ENCODE peak calls at places on chromosomes 13 and 19, in seven cellular contexts. One of them, this sample, is unnamed.

GRCh38 chr19:52691737-52692136 is 43.1 kb downstream of the ZNF611 start:
- DNase-seq in SK-N-SH: no peak
- DNase-seq in HCT116: no peak
- DNase-seq in MM.1S: no peak
- DNase-seq in OCI-LY7: peak
- DNase-seq in PC-3: no peak
- DNase-seq in GM23338: no peak
- DNase-seq in this sample: no peak

GRCh38 chr13:23617551-23618014 is 47.4 kb downstream of the TNFRSF19 start:
- DNase-seq in SK-N-SH: no peak
- DNase-seq in HCT116: no peak
- DNase-seq in MM.1S: no peak
- DNase-seq in OCI-LY7: no peak
- DNase-seq in PC-3: no peak
- DNase-seq in GM23338: no peak
- DNase-seq in this sample: no peak

GRCh38 chr13:49354719-49355118 is 89.1 kb downstream of the CAB39L start:
- DNase-seq in SK-N-SH: no peak
- DNase-seq in HCT116: no peak
- DNase-seq in MM.1S: no peak
- DNase-seq in OCI-LY7: no peak
- DNase-seq in PC-3: no peak
- DNase-seq in GM23338: no peak
- DNase-seq in this sample: no peak

GRCh38 chr19:51025809-51026553 is 435 bp downstream of the KLK11 start:
- DNase-seq in SK-N-SH: peak
- DNase-seq in HCT116: no peak
- DNase-seq in MM.1S: no peak
- DNase-seq in OCI-LY7: no peak
- DNase-seq in PC-3: no peak
- DNase-seq in GM23338: no peak
- DNase-seq in this sample: no peak

GRCh38 chr13:42007844-42008243 is 40.6 kb upstream of the DGKH start:
- DNase-seq in SK-N-SH: no peak
- DNase-seq in HCT116: no peak
- DNase-seq in MM.1S: no peak
- DNase-seq in OCI-LY7: no peak
- DNase-seq in PC-3: peak
- DNase-seq in GM23338: no peak
- DNase-seq in this sample: no peak

GRCh38 chr13:43200736-43201135 is 177.3 kb downstream of the DNAJC15 start:
- DNase-seq in SK-N-SH: no peak
- DNase-seq in HCT116: no peak
- DNase-seq in MM.1S: no peak
- DNase-seq in OCI-LY7: no peak
- DNase-seq in PC-3: no peak
- DNase-seq in GM23338: no peak
- DNase-seq in this sample: no peak

GRCh38 chr13:93752506-93752905 is 525.9 kb downstream of the GPC6 start:
- DNase-seq in SK-N-SH: peak
- DNase-seq in HCT116: no peak
- DNase-seq in MM.1S: no peak
- DNase-seq in OCI-LY7: no peak
- DNase-seq in PC-3: no peak
- DNase-seq in GM23338: no peak
- DNase-seq in this sample: no peak

GRCh38 chr19:45098521-45099464 is 5.8 kb downstream of the PPP1R37 start:
- DNase-seq in SK-N-SH: no peak
- DNase-seq in HCT116: no peak
- DNase-seq in MM.1S: no peak
- DNase-seq in OCI-LY7: no peak
- DNase-seq in PC-3: no peak
- DNase-seq in GM23338: no peak
- DNase-seq in this sample: no peak

GRCh38 chr19:47608074-47608907 is 643 bp upstream of the BICRA start:
- DNase-seq in SK-N-SH: peak
- DNase-seq in HCT116: peak
- DNase-seq in MM.1S: peak
- DNase-seq in OCI-LY7: peak
- DNase-seq in PC-3: peak
- DNase-seq in GM23338: peak
- DNase-seq in this sample: peak

GRCh38 chr13:51041710-51042109 is 69.4 kb downstream of the C13orf42 start:
- DNase-seq in SK-N-SH: no peak
- DNase-seq in HCT116: no peak
- DNase-seq in MM.1S: no peak
- DNase-seq in OCI-LY7: no peak
- DNase-seq in PC-3: no peak
- DNase-seq in GM23338: no peak
- DNase-seq in this sample: no peak

DNA sequence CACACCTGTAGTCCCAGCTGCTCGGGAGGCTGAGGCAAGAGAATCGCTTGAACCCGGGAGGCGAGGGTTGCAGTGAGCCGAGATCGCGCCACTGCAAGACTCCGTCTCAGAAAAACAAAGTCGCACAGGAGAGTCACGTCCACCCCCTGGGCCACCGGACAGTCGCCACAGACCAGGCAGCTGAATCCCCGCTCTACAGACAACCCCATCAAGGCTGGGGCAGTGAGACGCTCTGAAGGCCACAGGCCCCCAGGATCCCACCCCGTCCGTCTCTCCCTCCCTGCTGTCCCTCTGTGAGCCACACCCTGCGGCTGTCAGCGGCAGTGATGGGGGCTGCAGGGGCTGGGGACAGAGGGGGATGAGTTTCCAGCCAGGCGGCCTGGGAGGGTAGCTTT is 15.5 kb upstream of the PTBP1 start:
- DNase-seq in SK-N-SH: no peak
- DNase-seq in HCT116: no peak
- DNase-seq in MM.1S: no peak
- DNase-seq in OCI-LY7: no peak
- DNase-seq in PC-3: no peak
- DNase-seq in GM23338: no peak
- DNase-seq in this sample: no peak
- H3K4me3 ChIP-seq in SK-N-SH: no peak
- H3K4me3 ChIP-seq in HCT116: peak
- H3K4me3 ChIP-seq in MM.1S: no peak
- H3K4me3 ChIP-seq in OCI-LY7: no peak
- H3K4me3 ChIP-seq in PC-3: peak
- H3K4me3 ChIP-seq in GM23338: peak
- H3K4me3 ChIP-seq in this sample: no peak

GRCh38 chr13:39349391-39349790 is 253.6 kb downstream of the LHFPL6 start:
- DNase-seq in SK-N-SH: no peak
- DNase-seq in HCT116: no peak
- DNase-seq in MM.1S: no peak
- DNase-seq in OCI-LY7: no peak
- DNase-seq in PC-3: no peak
- DNase-seq in GM23338: no peak
- DNase-seq in this sample: no peak
- TF ChIP-seq EZH2phosphoT487 in SK-N-SH: no peak
- TF ChIP-seq EZH2phosphoT487 in HCT116: no peak
- TF ChIP-seq EZH2phosphoT487 in MM.1S: no peak
- TF ChIP-seq EZH2phosphoT487 in OCI-LY7: no peak
- TF ChIP-seq EZH2phosphoT487 in PC-3: no peak
- TF ChIP-seq EZH2phosphoT487 in GM23338: no peak
- TF ChIP-seq EZH2phosphoT487 in this sample: no peak

GRCh38 chr19:40519352-40520322 is 52.8 kb downstream of the SPTBN4 start:
- DNase-seq in SK-N-SH: no peak
- DNase-seq in HCT116: no peak
- DNase-seq in MM.1S: peak
- DNase-seq in OCI-LY7: no peak
- DNase-seq in PC-3: no peak
- DNase-seq in GM23338: peak
- DNase-seq in this sample: peak
- H3K4me3 ChIP-seq in SK-N-SH: no peak
- H3K4me3 ChIP-seq in HCT116: no peak
- H3K4me3 ChIP-seq in MM.1S: no peak
- H3K4me3 ChIP-seq in OCI-LY7: no peak
- H3K4me3 ChIP-seq in PC-3: no peak
- H3K4me3 ChIP-seq in GM23338: peak
- H3K4me3 ChIP-seq in this sample: no peak

DNA sequence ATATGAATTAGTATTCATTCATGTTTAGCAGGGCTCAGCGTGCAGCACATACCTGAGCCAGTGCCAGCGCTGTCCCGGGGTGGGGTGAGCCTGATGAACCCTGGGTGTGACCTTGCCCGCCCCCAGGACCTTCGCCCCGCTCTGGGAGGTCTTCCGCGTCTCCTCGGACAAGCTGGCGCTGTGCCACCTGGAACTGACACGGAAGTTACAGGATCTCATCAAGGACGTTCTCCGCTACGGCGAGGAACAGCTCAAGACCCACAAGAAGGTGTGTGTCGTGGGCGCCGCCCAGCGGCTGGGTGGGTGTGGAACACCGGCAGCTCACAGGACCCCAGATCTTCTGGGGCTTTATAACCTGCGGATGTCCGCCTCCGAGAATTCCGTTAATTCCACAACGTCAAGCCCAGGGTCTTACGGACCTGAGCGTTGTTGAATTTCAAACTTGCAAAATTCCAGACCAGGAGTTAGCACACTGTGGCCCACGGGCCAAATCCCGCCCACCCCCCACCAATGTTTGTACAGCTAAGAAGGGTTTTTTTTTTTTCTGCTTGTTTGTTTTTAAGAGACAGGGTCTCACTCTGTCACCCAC is 15.4 kb downstream of the FCHO1 start:
- DNase-seq in SK-N-SH: no peak
- DNase-seq in HCT116: peak
- DNase-seq in MM.1S: no peak
- DNase-seq in OCI-LY7: peak
- DNase-seq in PC-3: peak
- DNase-seq in GM23338: peak
- DNase-seq in this sample: peak
- TF ChIP-seq EZH2phosphoT487 in SK-N-SH: no peak
- TF ChIP-seq EZH2phosphoT487 in HCT116: no peak
- TF ChIP-seq EZH2phosphoT487 in MM.1S: no peak
- TF ChIP-seq EZH2phosphoT487 in OCI-LY7: no peak
- TF ChIP-seq EZH2phosphoT487 in PC-3: no peak
- TF ChIP-seq EZH2phosphoT487 in GM23338: no peak
- TF ChIP-seq EZH2phosphoT487 in this sample: no peak

GRCh38 chr19:13028027-13028426 is 32.8 kb downstream of the NFIX start:
- DNase-seq in SK-N-SH: no peak
- DNase-seq in HCT116: no peak
- DNase-seq in MM.1S: no peak
- DNase-seq in OCI-LY7: no peak
- DNase-seq in PC-3: no peak
- DNase-seq in GM23338: no peak
- DNase-seq in this sample: no peak
- H3K4me3 ChIP-seq in SK-N-SH: no peak
- H3K4me3 ChIP-seq in HCT116: no peak
- H3K4me3 ChIP-seq in MM.1S: no peak
- H3K4me3 ChIP-seq in OCI-LY7: no peak
- H3K4me3 ChIP-seq in PC-3: no peak
- H3K4me3 ChIP-seq in GM23338: no peak
- H3K4me3 ChIP-seq in this sample: no peak

GRCh38 chr19:13189600-13189999 is 39.4 kb downstream of the IER2 start:
- DNase-seq in SK-N-SH: no peak
- DNase-seq in HCT116: no peak
- DNase-seq in MM.1S: no peak
- DNase-seq in OCI-LY7: no peak
- DNase-seq in PC-3: no peak
- DNase-seq in GM23338: no peak
- DNase-seq in this sample: no peak
- TF ChIP-seq EZH2phosphoT487 in SK-N-SH: no peak
- TF ChIP-seq EZH2phosphoT487 in HCT116: no peak
- TF ChIP-seq EZH2phosphoT487 in MM.1S: no peak
- TF ChIP-seq EZH2phosphoT487 in OCI-LY7: no peak
- TF ChIP-seq EZH2phosphoT487 in PC-3: no peak
- TF ChIP-seq EZH2phosphoT487 in GM23338: no peak
- TF ChIP-seq EZH2phosphoT487 in this sample: no peak

DNA sequence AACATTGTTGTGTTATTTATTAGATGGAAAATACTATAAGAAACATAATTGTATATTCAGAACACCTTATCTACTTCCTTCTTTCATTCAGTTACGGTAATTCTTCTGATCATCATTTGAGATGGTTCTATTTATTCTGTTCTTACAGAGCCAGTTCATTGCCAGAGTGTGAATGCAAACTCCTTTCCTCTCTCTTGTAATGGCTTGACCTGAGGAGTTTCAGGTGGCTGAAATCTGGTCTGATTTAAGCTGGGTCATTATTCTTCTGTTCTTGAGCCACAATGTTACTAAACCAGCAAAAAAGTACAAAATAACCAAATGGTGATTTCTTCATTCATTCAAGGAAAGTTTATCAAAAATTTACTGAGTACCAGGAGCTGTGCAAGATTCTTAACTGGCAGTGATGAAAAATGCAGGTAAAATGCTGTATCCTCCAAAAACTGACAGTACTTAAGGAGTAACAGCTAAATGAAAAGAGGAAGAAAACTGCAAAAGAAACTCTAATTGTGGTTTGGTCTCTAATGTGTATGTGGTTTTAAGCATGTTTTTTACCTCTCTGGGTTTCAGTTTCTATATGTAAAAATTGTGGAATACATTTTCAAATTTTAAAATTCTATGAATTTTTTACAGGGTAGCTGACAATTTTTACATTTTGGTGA is 182.4 kb upstream of the UFM1 start:
- DNase-seq in SK-N-SH: no peak
- DNase-seq in HCT116: no peak
- DNase-seq in MM.1S: peak
- DNase-seq in OCI-LY7: no peak
- DNase-seq in PC-3: no peak
- DNase-seq in GM23338: no peak
- DNase-seq in this sample: no peak
- H3K4me3 ChIP-seq in SK-N-SH: no peak
- H3K4me3 ChIP-seq in HCT116: no peak
- H3K4me3 ChIP-seq in MM.1S: no peak
- H3K4me3 ChIP-seq in OCI-LY7: no peak
- H3K4me3 ChIP-seq in PC-3: no peak
- H3K4me3 ChIP-seq in GM23338: no peak
- H3K4me3 ChIP-seq in this sample: no peak

DNA sequence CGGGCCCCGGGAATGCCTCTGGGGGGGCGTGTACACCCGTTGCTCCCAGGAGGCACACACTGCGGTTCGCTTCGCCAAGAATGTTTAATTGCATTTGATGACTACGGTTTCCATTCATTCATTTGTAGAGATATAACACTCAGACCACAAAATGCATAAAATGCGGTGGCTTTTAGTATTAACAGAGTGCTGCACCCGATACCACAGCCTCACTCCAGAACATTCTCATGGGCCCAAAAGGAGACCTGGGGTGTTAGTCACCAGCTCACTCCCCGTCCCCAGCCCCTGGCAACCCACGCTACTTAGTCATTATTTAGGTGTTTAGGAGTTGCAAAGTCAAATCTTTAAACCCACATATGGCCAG is 21.8 kb downstream of the HCN2 start:
- DNase-seq in SK-N-SH: no peak
- DNase-seq in HCT116: no peak
- DNase-seq in MM.1S: no peak
- DNase-seq in OCI-LY7: no peak
- DNase-seq in PC-3: peak
- DNase-seq in GM23338: no peak
- DNase-seq in this sample: no peak
- TF ChIP-seq EZH2phosphoT487 in SK-N-SH: no peak
- TF ChIP-seq EZH2phosphoT487 in HCT116: no peak
- TF ChIP-seq EZH2phosphoT487 in MM.1S: no peak
- TF ChIP-seq EZH2phosphoT487 in OCI-LY7: no peak
- TF ChIP-seq EZH2phosphoT487 in PC-3: no peak
- TF ChIP-seq EZH2phosphoT487 in GM23338: no peak
- TF ChIP-seq EZH2phosphoT487 in this sample: no peak

This sample was measured in hepatocyte.